ENCODE peak calls at places on chromosomes 2 and 18, in eight cellular contexts. J is breast epithelium, I is stomach, G is GM12891, U is ovary, O is adrenal gland, F is prostate gland, Z is HepG2. L is an unnamed sample.

GRCh38 chr18:36546028-36546427 is 248.5 kb downstream of the FHOD3 start:
- DNase-seq in G (no peak), U (no peak), J (no peak), O (no peak), Z (no peak), I (no peak), F (no peak), L (no peak)

GRCh38 chr2:23668756-23669304 is 258.1 kb downstream of the ATAD2B start:
- DNase-seq in Z (no peak), J (no peak), G (no peak), I (no peak), U (no peak), O (no peak), F (no peak), L (no peak)

GRCh38 chr2:116319935-116320334 is 1494.6 kb upstream of the DDX18 start:
- DNase-seq in F (no peak), J (no peak), I (no peak), O (no peak), G (no peak), Z (no peak), U (no peak), L (no peak)

GRCh38 chr18:3093624-3094354 is 80.8 kb upstream of the LPIN2 start:
- DNase-seq in G (no peak), Z (no peak), F (peak), J (no peak), I (peak), U (no peak), O (no peak), L (peak)

GRCh38 chr18:54119524-54120019 is 104.9 kb downstream of the MBD2 start:
- DNase-seq in F (peak), U (no peak), O (peak), G (no peak), Z (peak), J (no peak), I (no peak), L (peak)

GRCh38 chr2:20578895-20579825 is 71.7 kb downstream of the HS1BP3 start:
- DNase-seq in O (peak), G (no peak), Z (peak), J (peak), U (peak), I (peak), F (peak), L (peak)

GRCh38 chr2:61141151-61141550 is 20.8 kb upstream of the C2orf74 start:
- DNase-seq in Z (no peak), I (no peak), U (no peak), F (no peak), J (no peak), G (no peak), O (no peak), L (no peak)

GRCh38 chr18:26863122-26863879 is 2.2 kb downstream of the AQP4 start:
- DNase-seq in G (no peak), I (peak), O (peak), U (peak), F (peak), Z (no peak), J (peak), L (no peak)

GRCh38 chr2:86054539-86055082 is 51.1 kb downstream of the POLR1A start:
- DNase-seq in O (peak), I (no peak), F (no peak), J (peak), Z (no peak), U (no peak), G (no peak), L (no peak)

GRCh38 chr2:10052216-10052615 is 8.9 kb downstream of the KLF11 start:
- DNase-seq in G (no peak), Z (no peak), O (no peak), J (no peak), F (no peak), U (no peak), I (no peak), L (no peak)

GRCh38 chr18:9517869-9518268 is 42.6 kb downstream of the RALBP1 start:
- DNase-seq in U (no peak), O (no peak), F (no peak), J (no peak), I (no peak), Z (no peak), G (no peak), L (no peak)

GRCh38 chr2:207437136-207437856 is 92.5 kb upstream of the CREB1 start:
- DNase-seq in O (no peak), G (no peak), J (no peak), F (no peak), Z (no peak), U (no peak), I (no peak), L (no peak)

GRCh38 chr2:231708773-231709635 is 679 bp downstream of the PTMA start:
- DNase-seq in U (peak), G (no peak), Z (no peak), O (peak), J (peak), I (peak), F (peak), L (peak)

GRCh38 chr2:54927085-54927750 is 123.0 kb downstream of the RTN4 start:
- DNase-seq in F (no peak), J (no peak), U (no peak), I (peak), Z (no peak), G (no peak), O (no peak), L (no peak)

GRCh38 chr2:29317077-29317517 is 201.9 kb downstream of the CLIP4 start:
- DNase-seq in G (peak), J (no peak), U (no peak), I (no peak), Z (no peak), F (no peak), O (peak), L (no peak)

GRCh38 chr2:112840068-112840445 is 3.5 kb upstream of the IL1B start:
- DNase-seq in U (no peak), G (no peak), F (no peak), Z (no peak), O (no peak), J (no peak), I (no peak), L (no peak)

GRCh38 chr2:144083211-144083610 is 436.7 kb downstream of the ZEB2 start:
- DNase-seq in O (no peak), J (no peak), Z (no peak), I (no peak), G (no peak), U (no peak), F (no peak), L (no peak)

GRCh38 chr18:14189858-14190257 is 57.6 kb upstream of the ZNF519 start:
- DNase-seq in F (no peak), J (no peak), I (no peak), Z (peak), O (no peak), G (no peak), U (no peak), L (peak)

GRCh38 chr18:48801728-48802542 is 148.8 kb downstream of the SMAD7 start:
- DNase-seq in U (no peak), O (no peak), Z (no peak), G (no peak), F (no peak), J (no peak), I (peak), L (no peak)

GRCh38 chr2:39022642-39023230 is 98.1 kb downstream of the SOS1 start:
- DNase-seq in I (no peak), U (no peak), O (no peak), Z (no peak), J (no peak), F (no peak), G (no peak), L (no peak)

GRCh38 chr2:100588071-100588786 is 25.4 kb downstream of the PDCL3 start:
- DNase-seq in U (no peak), F (no peak), Z (no peak), G (no peak), I (no peak), O (no peak), J (no peak), L (peak)

GRCh38 chr2:181790716-181791649 is 100.5 kb upstream of the ITPRID2 start:
- DNase-seq in U (no peak), Z (peak), O (no peak), J (no peak), I (no peak), F (no peak), G (no peak), L (peak)

GRCh38 chr2:113896791-113897190 is 6.9 kb downstream of the ACTR3 start:
- DNase-seq in O (no peak), F (no peak), Z (no peak), J (no peak), U (no peak), G (no peak), I (no peak), L (peak)

GRCh38 chr2:8459474-8459873 is 222.4 kb upstream of the ID2 start:
- DNase-seq in G (no peak), F (no peak), I (peak), J (no peak), U (no peak), O (no peak), Z (no peak), L (no peak)

GRCh38 chr2:8457092-8457481 is 224.8 kb upstream of the ID2 start:
- DNase-seq in O (no peak), U (no peak), Z (no peak), G (no peak), F (no peak), I (peak), J (no peak), L (no peak)

GRCh38 chr2:8456149-8457091 is 225.4 kb upstream of the ID2 start:
- DNase-seq in U (no peak), I (peak), Z (no peak), G (peak), O (no peak), J (no peak), F (no peak), L (no peak)

GRCh38 chr2:8458461-8459459 is 223.1 kb upstream of the ID2 start:
- DNase-seq in F (no peak), O (no peak), I (no peak), J (no peak), Z (no peak), U (no peak), G (no peak), L (no peak)

DNA sequence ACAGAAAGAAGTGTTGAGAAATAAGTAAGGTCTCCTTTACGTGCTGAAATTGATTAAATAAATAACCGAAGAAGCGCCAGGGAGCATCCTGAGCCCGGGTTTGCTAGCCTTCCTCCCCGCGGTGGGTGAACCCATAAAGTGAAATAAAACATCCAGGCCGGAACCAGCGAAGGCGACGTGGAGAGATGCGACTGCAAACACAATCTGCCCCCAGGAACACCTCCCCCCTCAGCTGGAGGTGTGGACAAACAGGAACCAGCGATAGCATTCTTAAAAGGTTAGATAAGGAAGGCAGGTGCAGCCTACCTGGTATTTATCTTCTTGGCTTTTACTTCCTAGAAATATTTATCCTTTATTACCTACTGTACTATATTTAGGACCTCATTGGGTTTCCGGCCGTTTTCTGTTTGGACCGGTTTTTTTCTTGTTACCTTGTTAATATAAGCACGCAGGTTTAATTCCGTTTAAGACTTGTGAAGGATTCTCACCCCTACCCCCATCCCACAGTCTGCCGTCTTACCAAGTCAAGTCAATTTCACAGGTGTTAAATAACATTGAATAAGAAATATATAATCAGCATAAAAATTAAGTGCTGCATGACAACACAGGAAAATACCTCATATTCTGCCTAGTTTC is 224.1 kb upstream of the ID2 start:
- DNase-seq in U (no peak), G (no peak), O (no peak), Z (no peak), I (peak), J (no peak), F (no peak), L (no peak)
- TF ChIP-seq POLR2A in U (no peak), G (no peak), O (no peak), Z (no peak), I (no peak), J (no peak), F (no peak), L (no peak)

DNA sequence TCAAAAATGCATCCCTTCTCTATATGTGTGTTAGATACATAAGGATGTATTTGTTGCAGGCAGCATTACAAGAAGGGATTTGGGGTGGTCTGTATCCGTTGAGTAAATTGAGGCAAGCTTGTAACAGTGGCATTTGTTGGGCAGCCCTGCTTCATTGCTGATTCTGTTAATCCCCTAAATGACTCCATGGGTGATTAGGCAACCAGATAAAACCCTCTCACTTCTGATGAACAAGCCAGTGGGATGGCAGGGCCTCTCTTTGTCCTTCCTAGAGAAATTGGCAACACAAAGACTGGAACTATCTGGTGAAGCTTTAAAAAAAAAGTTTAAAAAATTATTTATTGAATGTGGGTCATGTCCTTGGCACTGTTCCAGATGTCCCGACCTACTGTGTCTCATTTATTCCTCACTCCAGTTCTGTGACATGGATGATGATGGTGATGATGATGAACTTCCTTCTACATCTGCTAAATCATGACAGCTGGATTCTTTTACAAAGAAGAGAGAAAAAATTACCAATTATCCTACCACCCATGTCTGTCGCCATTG is 30.8 kb downstream of the NRP2 start:
- DNase-seq in Z (no peak), I (no peak), G (no peak), J (no peak), U (no peak), F (no peak), O (peak), L (peak)
- TF ChIP-seq POLR2A in Z (no peak), I (no peak), G (no peak), J (no peak), U (no peak), F (no peak), O (no peak), L (no peak)

GRCh38 chr2:183984871-183985270 is 613.5 kb upstream of the ZNF804A start:
- DNase-seq in U (no peak), I (no peak), J (no peak), Z (no peak), G (no peak), O (no peak), F (no peak), L (no peak)
- TF ChIP-seq POLR2A in U (no peak), I (no peak), J (no peak), Z (no peak), G (no peak), O (no peak), F (no peak), L (no peak)

GRCh38 chr2:68062680-68063387 is at the start of gene C1D:
- DNase-seq in J (peak), Z (peak), O (peak), F (peak), U (peak), G (peak), I (peak), L (peak)
- TF ChIP-seq POLR2A in J (peak), Z (peak), O (peak), F (peak), U (peak), G (peak), I (no peak), L (peak)

DNA sequence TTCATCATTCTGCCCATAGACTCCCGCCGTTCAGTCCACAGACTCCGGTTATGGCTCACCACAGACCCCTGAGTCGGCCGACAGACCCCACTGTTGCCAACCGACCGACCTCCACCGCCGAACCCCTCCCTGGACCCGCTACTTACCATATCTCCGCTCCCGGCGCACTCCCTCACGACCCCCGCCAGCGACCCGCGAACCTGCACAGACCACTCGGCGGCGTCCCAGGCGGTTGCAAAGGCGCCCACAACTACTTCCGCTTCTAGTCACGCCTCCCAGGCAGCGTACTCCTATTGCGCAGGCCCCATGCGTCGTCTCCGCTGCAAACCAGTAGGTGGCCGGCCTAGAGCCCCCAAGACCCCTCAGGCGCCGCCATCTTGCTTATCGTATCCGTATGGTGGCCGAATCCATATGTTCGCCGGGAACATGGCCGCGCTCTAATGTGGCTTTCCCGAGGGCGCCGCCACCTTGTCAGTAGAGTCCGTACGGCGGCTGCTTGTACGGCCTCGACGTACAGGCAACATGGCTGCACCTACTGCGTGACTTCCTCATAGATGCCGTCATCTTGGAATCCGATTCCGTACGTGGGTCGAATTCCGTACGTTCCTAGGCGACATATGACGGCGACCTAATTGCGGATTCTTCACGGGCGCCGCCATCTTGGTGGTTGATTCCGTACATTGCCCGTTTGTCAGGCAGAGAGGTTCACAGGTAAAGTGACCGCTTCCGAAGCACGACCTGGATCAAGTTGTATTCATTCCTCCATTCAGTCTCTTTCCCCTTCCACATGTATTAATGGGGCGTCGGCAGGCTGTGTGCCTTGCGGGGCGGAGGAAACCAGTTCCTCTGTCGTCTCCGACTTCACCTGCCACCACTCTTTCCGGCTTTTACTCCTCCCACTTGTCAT is at the start of gene CXXC1:
- DNase-seq in O (peak), G (peak), F (peak), Z (peak), J (peak), U (peak), I (peak), L (peak)
- TF ChIP-seq POLR2A in O (peak), G (peak), F (peak), Z (peak), J (no peak), U (no peak), I (no peak), L (peak)

L was measured in endothelial cell of umbilical vein.